ENCODE peak calls at places on chromosomes 6 and 20, in nine cellular contexts. X is naive thymus-derived CD4-positive, alpha-beta T cell; G is NCI-H510A; K is AG09309; E is B cell; P is GM06990; A is globus pallidus; N is stimulated activated CD4-positive, alpha-beta T cell treated with anti-CD3 and anti-CD28 coated beads, Interleukin-15, amount 100 ng/mL, for 1 hour; U is cardiac muscle cell. M is an unnamed sample.

GRCh38 chr6:122620902-122621301 is 10.7 kb downstream of the PKIB start:
- DNase-seq in A (no peak), E (no peak), X (no peak), U (no peak), P (no peak), N (no peak), G (no peak), K (no peak), M (no peak)

GRCh38 chr6:135851442-135852271 is at the start of gene PDE7B:
- DNase-seq in N (no peak), K (peak; percentile 98), A (peak; percentile 64), X (peak; percentile 40), E (peak; percentile 84), G (peak; percentile 18), P (peak; percentile 22), U (peak; percentile 99), M (peak; percentile 12)

GRCh38 chr6:138795809-138796469 is at the start of gene ECT2L:
- DNase-seq in K (no peak), U (peak; percentile 77), G (peak; percentile 65), N (no peak), A (no peak), E (no peak), X (no peak), P (no peak), M (no peak)

GRCh38 chr6:156776470-156776840 is 723 bp upstream of the ARID1B start:
- DNase-seq in A (peak; percentile 43), K (no peak), X (peak; percentile 45), E (no peak), G (no peak), U (peak; percentile 51), P (no peak), N (no peak), M (peak; percentile 42)

GRCh38 chr6:107866606-107867301 is 42.6 kb upstream of the SCML4 start:
- DNase-seq in N (no peak), A (peak; percentile 43), X (peak; percentile 52), E (no peak), G (no peak), P (peak; percentile 20), U (peak; percentile 55), K (no peak), M (peak; percentile 49)

GRCh38 chr6:25645916-25646315 is 6.1 kb upstream of the SCGN start:
- DNase-seq in X (no peak), A (no peak), N (no peak), G (no peak), U (no peak), K (no peak), P (no peak), E (no peak), M (no peak)

GRCh38 chr6:11428895-11429294 is 108.7 kb upstream of the TMEM170B start:
- DNase-seq in U (peak; percentile 77), K (peak; percentile 62), A (no peak), P (peak; percentile 48), N (no peak), E (no peak), X (no peak), G (no peak), M (no peak)

GRCh38 chr20:52794853-52795252 is 177.3 kb upstream of the TSHZ2 start:
- DNase-seq in X (no peak), K (no peak), P (no peak), G (no peak), A (no peak), U (no peak), N (no peak), E (no peak), M (no peak)

GRCh38 chr6:56652994-56653393 is 10.3 kb upstream of the DST start:
- DNase-seq in N (no peak), G (no peak), E (no peak), U (peak; percentile 56), P (no peak), X (no peak), K (peak; percentile 32), A (peak; percentile 71), M (no peak)

GRCh38 chr20:24698706-24699206 is 229.3 kb downstream of the SYNDIG1 start:
- DNase-seq in G (no peak), E (no peak), U (no peak), X (no peak), N (no peak), K (no peak), P (no peak), A (no peak), M (no peak)

GRCh38 chr6:163748036-163748435 is 333.5 kb downstream of the QKI start:
- DNase-seq in U (no peak), X (no peak), P (no peak), G (no peak), K (no peak), N (no peak), A (no peak), E (no peak), M (no peak)

GRCh38 chr6:44472250-44472945 is 84.9 kb downstream of the CDC5L start:
- DNase-seq in U (no peak), K (no peak), P (no peak), X (no peak), N (no peak), E (no peak), A (no peak), G (no peak), M (no peak)

GRCh38 chr20:4545526-4545925 is 176.2 kb upstream of the PRND start:
- DNase-seq in U (peak; percentile 30), N (no peak), A (no peak), K (peak; percentile 68), G (no peak), X (no peak), P (no peak), E (no peak), M (no peak)

GRCh38 chr6:108163267-108163643 is 2.6 kb upstream of the NR2E1 start:
- DNase-seq in N (no peak), G (no peak), A (no peak), E (no peak), P (no peak), K (no peak), X (no peak), U (no peak), M (no peak)

GRCh38 chr6:131923356-131923755 is 27.8 kb downstream of the CCN2 start:
- DNase-seq in G (no peak), A (peak; percentile 24), K (no peak), N (no peak), E (no peak), P (no peak), U (peak; percentile 79), X (no peak), M (no peak)

GRCh38 chr6:1348675-1349074 is 36.8 kb downstream of the FOXQ1 start:
- DNase-seq in U (peak; percentile 95), K (no peak), N (no peak), A (no peak), X (no peak), G (no peak), E (no peak), P (no peak), M (no peak)